ENCODE peak calls at places on chromosomes 4 and X, in five cellular contexts. A is mesenchymal stem cell, U is H9, T is trophoblast cell, N is H1. G is an unnamed sample.
A peak's percentile ranks its signal among the peaks of the same experiment; 100 is the strongest.

GRCh38 chr4:173333658-173334084 is 487 bp downstream of the HMGB2 start:
- DNase-seq in T (no peak), N (no peak), A (no peak), U (peak; percentile 36), G (peak; percentile 41)

GRCh38 chr4:74370912-74371311 is 6.0 kb downstream of the EREG start:
- DNase-seq in U (peak; percentile 61), N (no peak), A (peak; percentile 77), T (peak; percentile 70), G (peak; percentile 26)

GRCh38 chr4:174204194-174204831 is 79.2 kb downstream of the FBXO8 start:
- DNase-seq in N (no peak), T (no peak), A (no peak), U (no peak), G (no peak)

GRCh38 chr4:152454398-152455011 is 81.4 kb downstream of the FBXW7 start:
- DNase-seq in T (peak; percentile 47), U (no peak), N (no peak), A (peak; percentile 49), G (no peak)

GRCh38 chr4:10164877-10165283 is 48.3 kb upstream of the WDR1 start:
- DNase-seq in A (peak; percentile 16), N (peak; percentile 77), U (peak; percentile 47), T (peak; percentile 73), G (peak; percentile 36)

GRCh38 chr4:38084984-38085383 is 124.8 kb downstream of the PTTG2 start:
- DNase-seq in U (no peak), N (no peak), T (peak; percentile 24), A (no peak), G (no peak)

GRCh38 chrX:7414753-7415152 is 266.8 kb upstream of the PUDP start:
- DNase-seq in U (no peak), T (no peak), A (no peak), N (no peak), G (no peak)

GRCh38 chr4:76028242-76028859 is 5.1 kb upstream of the CXCL10 start:
- DNase-seq in U (no peak), T (peak; percentile 22), N (no peak), A (no peak), G (no peak)

GRCh38 chrX:53188763-53189162 is 36.2 kb downstream of the KDM5C start:
- DNase-seq in A (no peak), U (no peak), N (no peak), T (no peak), G (no peak)

GRCh38 chr4:5751073-5751917 is 40.3 kb downstream of the EVC start:
- DNase-seq in U (peak; percentile 47), N (no peak), A (peak; percentile 92), T (peak; percentile 17), G (no peak)

GRCh38 chr4:186192068-186192751 is 843 bp downstream of the CYP4V2 start:
- DNase-seq in T (peak; percentile 44), N (peak; percentile 72), A (peak; percentile 60), U (peak; percentile 59), G (peak; percentile 29)

GRCh38 chrX:47172549-47172948 is 21.1 kb upstream of the UBA1 start:
- DNase-seq in N (no peak), A (no peak), U (no peak), T (no peak), G (no peak)

GRCh38 chr4:38094419-38094818 is 134.2 kb downstream of the PTTG2 start:
- DNase-seq in T (no peak), U (peak; percentile 40), N (no peak), A (no peak), G (no peak)

GRCh38 chr4:58075724-58076123 is 965.5 kb upstream of the IGFBP7 start:
- DNase-seq in A (no peak), N (no peak), U (no peak), T (no peak), G (no peak)
- H2BK12ac ChIP-seq in A (no peak overlapping the region), N (no peak overlapping the region), U (no peak overlapping the region), T (no peak overlapping the region), G (no peak overlapping the region)

GRCh38 chr4:151292038-151292437 is 15.1 kb downstream of the PRSS48 start:
- DNase-seq in N (no peak), T (no peak), A (no peak), U (no peak), G (no peak)
- H2BK12ac ChIP-seq in N (no peak overlapping the region), T (no peak overlapping the region), A (no peak overlapping the region), U (no peak overlapping the region), G (no peak overlapping the region)

GRCh38 chr4:102317459-102317858 is 27.8 kb downstream of the SLC39A8 start:
- DNase-seq in N (no peak), U (no peak), T (no peak), A (no peak), G (no peak)
- H2BK12ac ChIP-seq in N (no peak overlapping the region), U (no peak overlapping the region), T (no peak overlapping the region), A (no peak overlapping the region), G (no peak overlapping the region)

GRCh38 chrX:22105231-22105630 is 73.1 kb downstream of the PHEX start:
- DNase-seq in A (no peak), T (no peak), N (no peak), U (no peak), G (no peak)
- H2BK12ac ChIP-seq in A (no peak overlapping the region), T (no peak overlapping the region), N (no peak overlapping the region), U (no peak overlapping the region), G (no peak overlapping the region)

GRCh38 chr4:22532896-22533295 is 17.0 kb upstream of the ADGRA3 start:
- DNase-seq in T (peak; percentile 25), A (no peak), N (no peak), U (no peak), G (no peak)

GRCh38 chr4:22534374-22534773 is 18.5 kb upstream of the ADGRA3 start:
- DNase-seq in N (no peak), T (no peak), U (no peak), A (no peak), G (no peak)

GRCh38 chr4:22531226-22531625 is 15.4 kb upstream of the ADGRA3 start:
- DNase-seq in A (no peak), U (no peak), N (no peak), T (no peak), G (no peak)

GRCh38 chr4:22531638-22532037 is 15.8 kb upstream of the ADGRA3 start:
- DNase-seq in U (no peak), N (no peak), A (no peak), T (no peak), G (no peak)

GRCh38 chr4:22532117-22532516 is 16.3 kb upstream of the ADGRA3 start:
- DNase-seq in N (no peak), U (no peak), A (no peak), T (no peak), G (no peak)
- H2BK12ac ChIP-seq in N (no peak overlapping the region), U (no peak overlapping the region), A (no peak overlapping the region), T (no peak overlapping the region), G (no peak overlapping the region)

G was measured in neuronal stem cell.